ENCODE peak calls at places on chromosomes 12 and 14, in four cellular contexts. J is psoas muscle, N is iPS-NIHi11, Q is SHP77. W is an unnamed sample.

GRCh38 chr12:124036117-124037109 is 63.4 kb downstream of the ZNF664 start:
- DNase-seq in N (peak; percentile 62), Q (peak; percentile 44), J (peak; percentile 36), W (peak; percentile 57)

GRCh38 chr12:120713861-120714482 is 3.7 kb downstream of the UNC119B start:
- DNase-seq in N (peak; percentile 81), J (peak; percentile 47), Q (peak; percentile 85), W (peak; percentile 56)

GRCh38 chr12:95336387-95337067 is 118.9 kb downstream of the VEZT start:
- DNase-seq in J (peak; percentile 41), Q (peak; percentile 84), N (peak; percentile 77), W (peak; percentile 66)

GRCh38 chr12:25699454-25699853 is 146.4 kb upstream of the LMNTD1 start:
- DNase-seq in N (no peak), Q (no peak), J (no peak), W (no peak)

GRCh38 chr12:96047621-96048211 is 12.3 kb upstream of the LTA4H start:
- DNase-seq in Q (peak; percentile 22), J (no peak), N (peak; percentile 21), W (no peak)

GRCh38 chr14:100406505-100407131 is 83.5 kb downstream of the SLC25A47 start:
- DNase-seq in N (no peak), Q (peak; percentile 44), J (no peak), W (no peak)

GRCh38 chr12:16844875-16845274 is 238.9 kb upstream of the LMO3 start:
- DNase-seq in J (no peak), N (peak; percentile 39), Q (no peak), W (no peak)

GRCh38 chr12:50579757-50580267 is 75.0 kb downstream of the DIP2B start:
- DNase-seq in Q (no peak), N (no peak), J (no peak), W (no peak)

GRCh38 chr14:36514278-36515104 is 5.5 kb downstream of the NKX2-1 start:
- DNase-seq in Q (peak; percentile 48), N (peak; percentile 25), J (no peak), W (peak; percentile 78)

GRCh38 chr12:58387199-58387598 is 445.8 kb downstream of the ATP23 start:
- DNase-seq in N (no peak), Q (no peak), J (no peak), W (no peak)

GRCh38 chr12:45583011-45583657 is 146.4 kb upstream of the ARID2 start:
- DNase-seq in N (no peak), Q (no peak), J (no peak), W (peak; percentile 89)

GRCh38 chr12:65330341-65330740 is 51.9 kb downstream of the MSRB3 start:
- DNase-seq in Q (no peak), N (no peak), J (no peak), W (no peak)

GRCh38 chr12:990308-990648 is 745 bp upstream of the ERC1 start:
- DNase-seq in N (peak; percentile 59), Q (peak; percentile 25), J (peak; percentile 76), W (peak; percentile 55)

GRCh38 chr12:15662983-15663659 is 126.1 kb downstream of the EPS8 start:
- DNase-seq in N (no peak), Q (no peak), J (no peak), W (no peak)

GRCh38 chr14:75450381-75451276 is 22.8 kb downstream of the JDP2 start:
- DNase-seq in N (peak; percentile 58), Q (peak; percentile 43), J (peak; percentile 71), W (peak; percentile 34)

GRCh38 chr14:21527320-21527679 is 1.2 kb upstream of the SALL2 start:
- DNase-seq in Q (no peak), J (no peak), N (no peak), W (no peak)

GRCh38 chr12:64752833-64753238 is 6.4 kb downstream of the GNS start:
- DNase-seq in J (no peak), N (no peak), Q (no peak), W (no peak)

GRCh38 chr12:6787309-6787708 is 2.0 kb upstream of the CD4 start:
- DNase-seq in J (no peak), Q (no peak), N (no peak), W (peak; percentile 24)

GRCh38 chr12:143964-144649 is 69.8 kb downstream of the SLC6A12 start:
- DNase-seq in J (no peak), Q (peak; percentile 12), N (no peak), W (no peak)

GRCh38 chr12:13254311-13254710 is 57.8 kb downstream of the EMP1 start:
- DNase-seq in Q (no peak), J (no peak), N (no peak), W (no peak)

GRCh38 chr12:108606492-108606891 is 8.6 kb upstream of the TMEM119 start:
- DNase-seq in Q (no peak), N (no peak), J (no peak), W (no peak)

GRCh38 chr14:102085503-102085902 is 1.3 kb downstream of the HSP90AA1 start:
- DNase-seq in N (no peak), J (no peak), Q (no peak), W (no peak)

GRCh38 chr12:57693317-57693658 is 644 bp upstream of the OS9 start:
- DNase-seq in J (no peak), N (no peak), Q (peak; percentile 73), W (no peak)

GRCh38 chr14:94458096-94458495 is 5.5 kb upstream of the SERPINA11 start:
- DNase-seq in J (no peak), Q (no peak), N (no peak), W (no peak)

GRCh38 chr12:61355105-61355504 is 905.1 kb upstream of the USP15 start:
- DNase-seq in N (no peak), J (no peak), Q (no peak), W (no peak)

GRCh38 chr14:68687746-68688145 is 105.1 kb downstream of the ZFP36L1 start:
- DNase-seq in N (no peak), Q (no peak), J (no peak), W (no peak)

GRCh38 chr12:76006028-76006916 is 25.3 kb downstream of the PHLDA1 start:
- DNase-seq in J (no peak), N (no peak), Q (peak; percentile 59), W (no peak)

GRCh38 chr14:95303552-95303951 is 16.2 kb downstream of the CLMN start:
- DNase-seq in Q (no peak), J (no peak), N (no peak), W (no peak)

GRCh38 chr14:20614038-20614840 is 23.1 kb upstream of the RNASE12 start:
- DNase-seq in Q (peak; percentile 62), N (no peak), J (no peak), W (no peak)